ENCODE peak calls at places on chromosomes 13 and 19, in seven cellular contexts. One of them, this sample, is unnamed.

GRCh38 chr13:113449693-113450347 is 3.5 kb downstream of the ADPRHL1 start:
- DNase-seq in breast epithelium: peak; percentile 38
- DNase-seq in tibial nerve: no peak
- DNase-seq in pancreas: no peak
- DNase-seq in BE2C: no peak
- DNase-seq in GM23338: no peak
- DNase-seq in thoracic aorta: no peak
- DNase-seq in this sample: no peak

GRCh38 chr19:3670796-3671679 is 29.2 kb downstream of the PIP5K1C start:
- DNase-seq in breast epithelium: no peak
- DNase-seq in tibial nerve: peak; percentile 74
- DNase-seq in pancreas: no peak
- DNase-seq in BE2C: no peak
- DNase-seq in GM23338: no peak
- DNase-seq in thoracic aorta: peak; percentile 74
- DNase-seq in this sample: peak; percentile 80

GRCh38 chr13:27770809-27771208 is 21.5 kb upstream of the GSX1 start:
- DNase-seq in breast epithelium: no peak
- DNase-seq in tibial nerve: no peak
- DNase-seq in pancreas: peak; percentile 33
- DNase-seq in BE2C: no peak
- DNase-seq in GM23338: peak; percentile 69
- DNase-seq in thoracic aorta: no peak
- DNase-seq in this sample: peak; percentile 40

GRCh38 chr19:54532528-54532927 is 29.9 kb downstream of the LAIR2 start:
- DNase-seq in breast epithelium: no peak
- DNase-seq in tibial nerve: no peak
- DNase-seq in pancreas: no peak
- DNase-seq in BE2C: no peak
- DNase-seq in GM23338: no peak
- DNase-seq in thoracic aorta: no peak
- DNase-seq in this sample: no peak

GRCh38 chr13:107079423-107080099 is 511.6 kb upstream of the ARGLU1 start:
- DNase-seq in breast epithelium: no peak
- DNase-seq in tibial nerve: no peak
- DNase-seq in pancreas: no peak
- DNase-seq in BE2C: no peak
- DNase-seq in GM23338: no peak
- DNase-seq in thoracic aorta: no peak
- DNase-seq in this sample: no peak

GRCh38 chr19:23872282-23872919 is 42.3 kb upstream of the ZNF726 start:
- DNase-seq in breast epithelium: no peak
- DNase-seq in tibial nerve: no peak
- DNase-seq in pancreas: no peak
- DNase-seq in BE2C: no peak
- DNase-seq in GM23338: no peak
- DNase-seq in thoracic aorta: no peak
- DNase-seq in this sample: no peak

GRCh38 chr19:39196320-39196719 is 444 bp upstream of the NCCRP1 start:
- DNase-seq in breast epithelium: no peak
- DNase-seq in tibial nerve: no peak
- DNase-seq in pancreas: peak; percentile 33
- DNase-seq in BE2C: no peak
- DNase-seq in GM23338: no peak
- DNase-seq in thoracic aorta: no peak
- DNase-seq in this sample: no peak

GRCh38 chr19:43562698-43563241 is 12.6 kb downstream of the XRCC1 start:
- DNase-seq in breast epithelium: no peak
- DNase-seq in tibial nerve: peak; percentile 38
- DNase-seq in pancreas: no peak
- DNase-seq in BE2C: no peak
- DNase-seq in GM23338: no peak
- DNase-seq in thoracic aorta: peak; percentile 14
- DNase-seq in this sample: peak; percentile 78

GRCh38 chr19:4059931-4060620 is 6.6 kb downstream of the ZBTB7A start:
- DNase-seq in breast epithelium: no peak
- DNase-seq in tibial nerve: peak; percentile 58
- DNase-seq in pancreas: peak; percentile 50
- DNase-seq in BE2C: no peak
- DNase-seq in GM23338: peak; percentile 33
- DNase-seq in thoracic aorta: no peak
- DNase-seq in this sample: peak; percentile 72

GRCh38 chr13:112158961-112159360 is 92.0 kb downstream of the SOX1 start:
- DNase-seq in breast epithelium: peak; percentile 7
- DNase-seq in tibial nerve: no peak
- DNase-seq in pancreas: no peak
- DNase-seq in BE2C: no peak
- DNase-seq in GM23338: no peak
- DNase-seq in thoracic aorta: no peak
- DNase-seq in this sample: no peak

GRCh38 chr13:20968745-20969144 is 66.2 kb upstream of the XPO4 start:
- DNase-seq in breast epithelium: no peak
- DNase-seq in tibial nerve: no peak
- DNase-seq in pancreas: no peak
- DNase-seq in BE2C: no peak
- DNase-seq in GM23338: no peak
- DNase-seq in thoracic aorta: no peak
- DNase-seq in this sample: no peak

GRCh38 chr13:48221301-48222190 is 11.5 kb upstream of the ITM2B start:
- DNase-seq in breast epithelium: no peak
- DNase-seq in tibial nerve: no peak
- DNase-seq in pancreas: no peak
- DNase-seq in BE2C: no peak
- DNase-seq in GM23338: no peak
- DNase-seq in thoracic aorta: no peak
- DNase-seq in this sample: no peak

GRCh38 chr13:49791753-49792549 is 531 bp downstream of the KPNA3 start:
- DNase-seq in breast epithelium: no peak
- DNase-seq in tibial nerve: no peak
- DNase-seq in pancreas: peak; percentile 55
- DNase-seq in BE2C: peak; percentile 57
- DNase-seq in GM23338: peak; percentile 65
- DNase-seq in thoracic aorta: no peak
- DNase-seq in this sample: peak; percentile 28

GRCh38 chr13:25570185-25570584 is 198.4 kb downstream of the ATP8A2 start:
- DNase-seq in breast epithelium: no peak
- DNase-seq in tibial nerve: no peak
- DNase-seq in pancreas: no peak
- DNase-seq in BE2C: no peak
- DNase-seq in GM23338: no peak
- DNase-seq in thoracic aorta: no peak
- DNase-seq in this sample: no peak

DNA sequence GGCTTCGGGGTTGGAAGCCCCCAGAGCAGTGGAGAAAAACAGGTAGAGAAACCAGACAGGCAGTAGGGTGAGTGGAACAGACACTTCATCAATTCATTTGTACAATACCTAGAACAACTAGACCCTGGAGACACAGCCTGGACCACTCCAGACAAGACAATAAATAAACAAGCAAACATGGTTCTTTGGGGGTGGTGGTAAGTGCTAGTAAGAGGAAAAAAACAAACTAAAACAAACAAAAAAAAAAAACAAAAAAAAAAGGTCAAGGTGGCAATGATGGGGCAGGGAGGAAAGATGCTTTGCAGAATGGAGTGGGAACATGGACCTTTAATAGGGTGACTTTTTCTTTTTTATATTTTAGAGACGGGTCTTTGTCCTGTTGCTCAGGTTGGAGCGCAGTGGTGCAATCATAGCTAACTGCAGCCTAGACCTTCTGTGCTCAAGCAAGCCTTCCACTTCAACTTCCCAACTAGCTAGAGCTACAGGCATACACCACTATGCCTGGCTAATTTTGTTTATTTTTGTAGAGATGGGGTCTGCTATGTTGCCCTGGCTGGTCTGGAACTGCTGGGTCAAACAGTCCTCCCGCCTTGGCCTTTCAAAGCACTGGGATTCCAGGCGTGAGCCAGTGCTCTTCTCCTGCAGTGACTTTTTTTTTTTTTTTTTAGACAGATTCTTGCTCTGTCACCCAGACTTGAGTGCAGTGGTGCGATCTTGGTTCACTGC is 3.1 kb downstream of the JUNB start:
- DNase-seq in breast epithelium: no peak
- DNase-seq in tibial nerve: no peak
- DNase-seq in pancreas: peak; percentile 33
- DNase-seq in BE2C: no peak
- DNase-seq in GM23338: no peak
- DNase-seq in thoracic aorta: no peak
- DNase-seq in this sample: peak; percentile 57
- H3K4me3 ChIP-seq in breast epithelium: peak overlapping the region; percentile 92
- H3K4me3 ChIP-seq in tibial nerve: peak overlapping the region; percentile 61
- H3K4me3 ChIP-seq in pancreas: no peak overlapping the region
- H3K4me3 ChIP-seq in BE2C: peak overlapping the region; percentile 89
- H3K4me3 ChIP-seq in GM23338: peak overlapping the region; percentile 83
- H3K4me3 ChIP-seq in thoracic aorta: peak overlapping the region; percentile 91
- H3K4me3 ChIP-seq in this sample: no peak overlapping the region

GRCh38 chr19:18393836-18394235 is 3.6 kb downstream of the LRRC25 start:
- DNase-seq in breast epithelium: no peak
- DNase-seq in tibial nerve: no peak
- DNase-seq in pancreas: no peak
- DNase-seq in BE2C: no peak
- DNase-seq in GM23338: no peak
- DNase-seq in thoracic aorta: no peak
- DNase-seq in this sample: no peak

GRCh38 chr19:18399008-18399407 is 1.6 kb upstream of the LRRC25 start:
- DNase-seq in breast epithelium: no peak
- DNase-seq in tibial nerve: no peak
- DNase-seq in pancreas: peak; percentile 61
- DNase-seq in BE2C: no peak
- DNase-seq in GM23338: no peak
- DNase-seq in thoracic aorta: no peak
- DNase-seq in this sample: peak; percentile 60

GRCh38 chr19:18396471-18397241 is 766 bp downstream of the LRRC25 start:
- DNase-seq in breast epithelium: no peak
- DNase-seq in tibial nerve: no peak
- DNase-seq in pancreas: no peak
- DNase-seq in BE2C: no peak
- DNase-seq in GM23338: no peak
- DNase-seq in thoracic aorta: no peak
- DNase-seq in this sample: no peak

GRCh38 chr19:18401580-18402112 is 4.2 kb upstream of the LRRC25 start:
- DNase-seq in breast epithelium: no peak
- DNase-seq in tibial nerve: no peak
- DNase-seq in pancreas: no peak
- DNase-seq in BE2C: no peak
- DNase-seq in GM23338: peak; percentile 81
- DNase-seq in thoracic aorta: no peak
- DNase-seq in this sample: peak; percentile 71

GRCh38 chr19:18397242-18398202 is at the start of gene LRRC25:
- DNase-seq in breast epithelium: no peak
- DNase-seq in tibial nerve: no peak
- DNase-seq in pancreas: no peak
- DNase-seq in BE2C: peak; percentile 58
- DNase-seq in GM23338: peak; percentile 96
- DNase-seq in thoracic aorta: no peak
- DNase-seq in this sample: no peak
- H3K4me3 ChIP-seq in breast epithelium: peak within 1 kb of the TSS; percentile 11
- H3K4me3 ChIP-seq in tibial nerve: peak within 1 kb of the TSS; percentile 45
- H3K4me3 ChIP-seq in pancreas: no peak within 1 kb of the TSS
- H3K4me3 ChIP-seq in BE2C: no peak within 1 kb of the TSS
- H3K4me3 ChIP-seq in GM23338: peak within 1 kb of the TSS; percentile 48
- H3K4me3 ChIP-seq in thoracic aorta: peak within 1 kb of the TSS; percentile 60
- H3K4me3 ChIP-seq in this sample: no peak within 1 kb of the TSS

DNA sequence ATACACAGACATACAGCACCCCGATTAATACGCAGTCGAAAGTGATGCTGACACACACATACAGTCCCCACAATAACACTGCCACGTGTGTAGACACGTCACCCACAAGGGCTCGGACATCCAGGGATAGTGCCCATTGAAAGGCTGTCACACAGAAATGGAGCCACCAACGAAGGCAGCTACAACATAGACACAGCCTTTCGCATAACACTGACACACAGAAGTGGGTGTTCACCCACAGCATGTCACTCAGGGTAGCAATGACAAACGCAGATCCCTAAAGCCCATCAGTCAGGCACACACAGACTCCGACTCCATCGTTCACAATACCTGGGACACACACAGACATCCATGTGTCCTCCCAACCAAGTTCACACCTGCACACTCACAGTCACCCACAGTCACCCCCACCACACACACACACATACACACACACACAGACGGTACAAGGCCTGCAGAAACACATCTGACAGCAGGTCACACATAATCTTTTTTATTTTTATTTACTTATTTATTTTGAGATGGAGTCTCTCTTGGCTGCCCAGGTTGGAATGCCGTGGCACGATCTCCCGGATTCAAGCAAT is 10.4 kb upstream of the NANOS3 start:
- DNase-seq in breast epithelium: no peak
- DNase-seq in tibial nerve: no peak
- DNase-seq in pancreas: no peak
- DNase-seq in BE2C: no peak
- DNase-seq in GM23338: no peak
- DNase-seq in thoracic aorta: no peak
- DNase-seq in this sample: no peak
- H3K4me3 ChIP-seq in breast epithelium: peak overlapping the region; percentile 75
- H3K4me3 ChIP-seq in tibial nerve: peak overlapping the region; percentile 81
- H3K4me3 ChIP-seq in pancreas: no peak overlapping the region
- H3K4me3 ChIP-seq in BE2C: no peak overlapping the region
- H3K4me3 ChIP-seq in GM23338: peak overlapping the region; percentile 60
- H3K4me3 ChIP-seq in thoracic aorta: peak overlapping the region; percentile 87
- H3K4me3 ChIP-seq in this sample: no peak overlapping the region

DNA sequence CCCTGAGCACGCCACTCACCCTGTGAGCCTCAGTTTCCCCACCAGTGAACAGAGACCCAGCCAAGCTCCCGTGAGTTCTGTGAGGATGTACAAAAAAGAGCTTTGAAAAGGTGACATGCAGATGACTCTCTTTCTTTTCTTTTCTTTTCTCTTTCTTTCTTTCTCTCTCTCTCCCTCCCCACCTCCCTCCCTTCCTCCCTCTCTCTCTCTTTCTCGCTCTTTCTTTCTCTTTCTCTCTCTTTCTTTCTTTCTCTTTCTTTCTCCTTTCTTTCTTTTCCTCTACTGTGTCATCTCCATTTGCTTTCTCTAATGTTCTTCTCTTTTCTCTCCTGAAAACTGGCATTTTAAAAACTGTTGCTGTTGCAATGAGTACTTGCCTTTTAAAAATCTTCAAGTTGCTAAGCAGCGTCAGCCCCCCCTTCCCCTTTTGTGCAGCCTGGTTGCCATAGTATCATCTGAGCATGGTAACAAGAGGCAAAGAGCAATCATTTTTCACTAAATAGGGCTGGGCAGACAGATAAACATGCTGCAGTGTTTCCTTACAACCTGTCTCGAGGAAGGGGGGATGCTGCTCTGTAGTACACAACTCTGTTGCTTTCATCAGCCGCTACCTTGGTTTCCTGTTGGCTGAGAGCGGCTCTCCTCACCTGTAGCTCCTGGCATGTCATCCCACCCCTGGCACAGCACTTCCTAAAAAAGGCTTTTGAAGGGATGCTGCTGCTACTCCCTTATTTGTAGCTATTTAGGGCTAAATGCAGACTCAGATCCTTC is 108.7 kb upstream of the MBNL2 start:
- DNase-seq in breast epithelium: no peak
- DNase-seq in tibial nerve: no peak
- DNase-seq in pancreas: no peak
- DNase-seq in BE2C: no peak
- DNase-seq in GM23338: peak; percentile 23
- DNase-seq in thoracic aorta: no peak
- DNase-seq in this sample: no peak
- H3K4me3 ChIP-seq in breast epithelium: no peak overlapping the region
- H3K4me3 ChIP-seq in tibial nerve: no peak overlapping the region
- H3K4me3 ChIP-seq in pancreas: no peak overlapping the region
- H3K4me3 ChIP-seq in BE2C: no peak overlapping the region
- H3K4me3 ChIP-seq in GM23338: no peak overlapping the region
- H3K4me3 ChIP-seq in thoracic aorta: no peak overlapping the region
- H3K4me3 ChIP-seq in this sample: no peak overlapping the region

This sample was measured in fibroblast of mammary gland.